ENCODE peak calls at places on chromosomes 11 and 22, in six cellular contexts. N is astrocyte of the spinal cord, J is GM20000, T is GM12878, I is WERI-Rb-1, K is AG10803. U is an unnamed sample.

GRCh38 chr22:38753894-38754246 is 1.9 kb downstream of the SUN2 start:
- DNase-seq in I (no peak), N (no peak), T (no peak), J (no peak), K (no peak), U (no peak)

GRCh38 chr11:128172046-128172878 is 415.1 kb downstream of the ETS1 start:
- DNase-seq in J (peak), K (peak), I (peak), T (peak), N (peak), U (peak)

GRCh38 chr22:49299821-49300231 is 527.8 kb downstream of the BRD1 start:
- DNase-seq in I (no peak), N (no peak), J (no peak), T (no peak), K (no peak), U (no peak)

GRCh38 chr11:85827768-85828639 is 17.1 kb upstream of the SYTL2 start:
- DNase-seq in J (no peak), N (peak), K (peak), I (no peak), T (no peak), U (no peak)

GRCh38 chr11:44083906-44084305 is 11.6 kb upstream of the EXT2 start:
- DNase-seq in T (no peak), J (no peak), N (peak), I (no peak), K (no peak), U (no peak)

GRCh38 chr11:60127311-60127811 is 38.9 kb downstream of the MS4A2 start:
- DNase-seq in I (no peak), T (no peak), J (no peak), N (no peak), K (no peak), U (no peak)

GRCh38 chr22:36286096-36286957 is 33.4 kb downstream of the APOL1 start:
- DNase-seq in K (peak), I (peak), N (peak), J (peak), T (no peak), U (no peak)

GRCh38 chr11:110960167-110960566 is 247.9 kb upstream of the ARHGAP20 start:
- DNase-seq in J (no peak), K (no peak), T (no peak), I (no peak), N (no peak), U (no peak)

GRCh38 chr11:13868710-13869403 is 93.7 kb upstream of the SPON1 start:
- DNase-seq in T (no peak), I (no peak), J (no peak), N (no peak), K (no peak), U (no peak)

GRCh38 chr11:67581469-67581868 is 2.1 kb upstream of the GSTP1 start:
- DNase-seq in N (no peak), J (no peak), K (no peak), T (no peak), I (no peak), U (no peak)

GRCh38 chr11:85619497-85619896 is 7.6 kb downstream of the DLG2 start:
- DNase-seq in J (no peak), I (no peak), T (no peak), K (peak), N (no peak), U (no peak)

GRCh38 chr11:88552377-88553029 is 215.0 kb upstream of the CTSC start:
- DNase-seq in T (peak), I (peak), K (peak), N (no peak), J (peak), U (peak)

GRCh38 chr11:116885951-116886629 is 48.7 kb upstream of the APOA1 start:
- DNase-seq in I (no peak), N (peak), T (no peak), J (no peak), K (peak), U (no peak)

GRCh38 chr22:32237905-32238304 is 17.2 kb downstream of the SLC5A4 start:
- DNase-seq in N (no peak), I (no peak), T (no peak), J (no peak), K (no peak), U (no peak)

GRCh38 chr11:133835258-133836075 is 9.8 kb downstream of the SPATA19 start:
- DNase-seq in N (peak), I (peak), J (peak), T (peak), K (peak), U (peak)

GRCh38 chr22:33850227-33850626 is 70.0 kb downstream of the LARGE1 start:
- DNase-seq in K (no peak), N (no peak), T (no peak), I (peak), J (no peak), U (no peak)

GRCh38 chr11:96090711-96091110 is 166.8 kb upstream of the MTMR2 start:
- DNase-seq in N (peak), K (peak), I (no peak), T (no peak), J (no peak), U (no peak)

GRCh38 chr11:96094156-96094555 is 170.2 kb upstream of the MTMR2 start:
- DNase-seq in I (no peak), T (no peak), K (no peak), N (no peak), J (no peak), U (no peak)

GRCh38 chr11:96088914-96089313 is 165.0 kb upstream of the MTMR2 start:
- DNase-seq in J (no peak), K (no peak), I (no peak), N (no peak), T (no peak), U (no peak)

GRCh38 chr11:96092511-96092910 is 168.6 kb upstream of the MTMR2 start:
- DNase-seq in J (no peak), N (no peak), T (no peak), K (no peak), I (no peak), U (no peak)

GRCh38 chr11:96091476-96091875 is 167.6 kb upstream of the MTMR2 start:
- DNase-seq in T (no peak), K (no peak), J (no peak), N (no peak), I (no peak), U (peak)
- TF ChIP-seq CTCF in T (peak), K (peak), J (peak), N (no peak), I (no peak), U (peak)

DNA sequence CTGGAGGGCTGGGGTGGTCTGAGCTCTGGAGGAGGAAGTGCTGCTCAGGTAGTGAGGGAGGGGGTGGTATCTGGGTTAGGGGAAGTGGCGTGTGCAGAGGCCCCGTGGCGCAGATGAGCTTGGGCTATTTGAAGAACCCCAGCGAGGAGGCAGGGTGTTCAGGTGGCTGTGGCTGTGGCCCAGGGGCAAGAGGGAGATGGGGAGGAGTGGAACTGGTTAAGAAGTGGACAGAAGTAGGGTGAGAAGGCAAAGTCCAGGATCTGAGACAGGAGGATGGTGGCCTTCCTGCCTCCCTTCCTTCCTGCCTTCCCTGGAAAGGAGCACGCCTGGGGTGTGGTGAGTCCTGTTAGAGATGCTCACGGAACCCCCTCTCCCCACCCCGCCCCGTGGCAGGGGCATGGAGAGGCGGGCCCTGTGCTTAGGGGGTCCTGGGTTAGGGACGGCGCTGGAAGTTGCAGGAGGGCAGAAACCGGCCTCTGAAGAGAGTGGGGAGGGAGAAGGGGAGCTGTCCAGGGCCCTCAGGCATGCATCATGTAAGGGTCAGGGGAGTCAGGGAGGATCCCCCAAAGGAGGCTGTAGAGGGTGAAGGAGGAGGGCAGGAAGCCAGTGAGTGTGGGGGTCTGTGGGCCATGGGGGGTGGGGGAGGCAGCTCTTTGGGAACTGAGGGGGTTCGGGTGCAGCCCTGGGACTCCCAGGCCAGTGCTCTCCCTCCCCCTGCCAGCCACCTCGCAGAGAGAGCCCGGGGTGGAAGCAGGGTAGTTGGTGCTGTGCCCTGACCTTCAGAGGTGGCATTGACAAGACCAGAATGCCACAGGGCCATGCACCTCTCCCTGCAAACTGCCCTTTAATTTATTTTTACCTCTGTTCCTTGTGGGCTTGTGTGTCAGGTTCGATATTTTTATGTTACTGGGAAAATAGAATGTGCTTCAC is 63.7 kb upstream of the PARVG start:
- DNase-seq in T (no peak), K (no peak), I (no peak), N (no peak), J (no peak), U (no peak)
- TF ChIP-seq CTCF in T (no peak), K (no peak), I (no peak), N (no peak), J (no peak), U (no peak)

GRCh38 chr11:119521551-119521950 is 98.6 kb upstream of the THY1 start:
- DNase-seq in N (no peak), I (no peak), K (no peak), T (no peak), J (no peak), U (no peak)
- TF ChIP-seq CTCF in N (no peak), I (no peak), K (no peak), T (no peak), J (no peak), U (no peak)

GRCh38 chr11:76196849-76197248 is 9.5 kb downstream of the WNT11 start:
- DNase-seq in N (no peak), I (no peak), K (no peak), J (no peak), T (no peak), U (no peak)

GRCh38 chr11:76189682-76190081 is 16.6 kb downstream of the WNT11 start:
- DNase-seq in J (no peak), I (no peak), N (no peak), T (no peak), K (no peak), U (no peak)

GRCh38 chr11:76194872-76195668 is 11.2 kb downstream of the WNT11 start:
- DNase-seq in K (peak), J (no peak), T (no peak), N (no peak), I (no peak), U (no peak)

GRCh38 chr11:76190376-76190775 is 15.9 kb downstream of the WNT11 start:
- DNase-seq in I (no peak), N (no peak), J (no peak), T (no peak), K (peak), U (no peak)

DNA sequence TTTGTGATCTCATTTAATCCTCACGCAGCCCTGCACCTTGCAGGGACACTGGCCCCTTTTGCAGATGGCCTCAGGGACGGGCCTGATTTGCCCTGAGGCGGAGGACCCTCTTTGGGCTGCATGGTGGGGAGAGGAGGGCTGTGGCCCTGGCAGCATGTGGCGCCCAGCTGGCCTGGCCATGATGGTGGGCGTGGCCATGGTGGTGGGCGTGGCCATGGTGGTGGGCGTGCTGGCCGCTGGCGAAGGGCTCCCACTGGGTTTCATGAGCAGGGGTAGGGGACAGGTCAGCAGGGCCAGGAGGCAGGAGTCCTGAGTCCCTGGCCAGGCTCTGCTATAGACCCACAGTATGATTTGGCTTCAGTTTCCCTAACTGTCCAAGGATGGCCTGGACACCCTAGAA is 13.1 kb downstream of the WNT11 start:
- DNase-seq in I (no peak), J (no peak), K (no peak), N (no peak), T (no peak), U (no peak)
- TF ChIP-seq CTCF in I (no peak), J (no peak), K (no peak), N (no peak), T (no peak), U (no peak)

GRCh38 chr22:29727248-29727551 is 7.4 kb downstream of the CABP7 start:
- DNase-seq in T (no peak), I (peak), N (no peak), J (peak), K (peak), U (no peak)
- TF ChIP-seq CTCF in T (peak), I (peak), N (peak), J (no peak), K (peak), U (peak)

GRCh38 chr11:109037856-109038780 is 373.2 kb downstream of the DDX10 start:
- DNase-seq in N (peak), T (no peak), I (no peak), J (no peak), K (peak), U (no peak)
- TF ChIP-seq CTCF in N (no peak), T (no peak), I (no peak), J (no peak), K (peak), U (no peak)

GRCh38 chr22:19168088-19168890 is 10.2 kb downstream of the SLC25A1 start:
- DNase-seq in I (no peak), K (no peak), N (no peak), J (no peak), T (no peak), U (no peak)
- TF ChIP-seq CTCF in I (peak), K (no peak), N (no peak), J (no peak), T (no peak), U (no peak)

GRCh38 chr11:62508336-62509058 is 38.1 kb downstream of the AHNAK start:
- DNase-seq in I (no peak), K (peak), N (peak), T (no peak), J (no peak), U (no peak)
- TF ChIP-seq CTCF in I (no peak), K (peak), N (peak), T (peak), J (peak), U (peak)

GRCh38 chr11:64269380-64270234 is 14.9 kb downstream of the BAD start:
- DNase-seq in T (peak), I (peak), N (peak), K (peak), J (peak), U (peak)
- TF ChIP-seq CTCF in T (no peak), I (no peak), N (no peak), K (no peak), J (no peak), U (peak)

GRCh38 chr11:123475478-123475877 is 45.4 kb downstream of the GRAMD1B start:
- DNase-seq in K (peak), T (no peak), N (peak), I (peak), J (no peak), U (no peak)
- TF ChIP-seq CTCF in K (peak), T (no peak), N (peak), I (peak), J (no peak), U (peak)

U was measured in GM12864.